ENCODE peak calls at places on chromosomes 2 and 18, in nine cellular contexts. C, X, O, D, S, R, L, H and Y are unnamed samples.

GRCh38 chr2:164887434-164888112 is 46.0 kb upstream of the COBLL1 start:
- DNase-seq in L (no peak), H (no peak), C (no peak), S (no peak), X (no peak), D (no peak), O (no peak), R (no peak), Y (no peak)

GRCh38 chr2:98472132-98472650 is 27.5 kb downstream of the INPP4A start:
- DNase-seq in S (no peak), R (no peak), D (no peak), O (no peak), C (no peak), L (no peak), X (no peak), H (no peak), Y (no peak)

GRCh38 chr2:190443778-190444481 is 35.8 kb downstream of the MFSD6 start:
- DNase-seq in O (no peak), H (no peak), D (no peak), C (no peak), X (no peak), R (no peak), L (no peak), S (peak; percentile 10), Y (peak; percentile 56)

GRCh38 chr2:84959494-84960156 is 11.3 kb upstream of the KCMF1 start:
- DNase-seq in H (no peak), C (no peak), R (no peak), L (no peak), O (no peak), X (no peak), S (no peak), D (no peak), Y (no peak)

GRCh38 chr2:108129636-108130035 is 110.1 kb upstream of the SULT1C3 start:
- DNase-seq in H (no peak), D (no peak), R (no peak), O (no peak), S (no peak), L (no peak), X (no peak), C (no peak), Y (no peak)

GRCh38 chr18:61765097-61765496 is 127.7 kb downstream of the RNF152 start:
- DNase-seq in O (no peak), C (peak; percentile 8), X (no peak), S (no peak), L (peak; percentile 2), R (no peak), H (no peak), D (no peak), Y (peak; percentile 14)

GRCh38 chr2:9819551-9819950 is 23.7 kb upstream of the TAF1B start:
- DNase-seq in R (no peak), H (no peak), C (no peak), D (no peak), L (no peak), S (no peak), X (no peak), O (no peak), Y (no peak)

GRCh38 chr2:9107168-9108025 is 99.2 kb upstream of the ASAP2 start:
- DNase-seq in S (peak; percentile 53), D (no peak), L (no peak), R (no peak), O (no peak), H (no peak), X (no peak), C (no peak), Y (peak; percentile 28)